ENCODE peak calls at places on chromosomes 12 and 14, in five cellular contexts. One of them, this sample, is unnamed.
A peak's percentile ranks its signal among the peaks of the same experiment; 100 is the strongest.

GRCh38 chr12:12008232-12008850 is 62.4 kb upstream of the BCL2L14 start:
- DNase-seq in WTC11: peak; percentile 52
- DNase-seq in left lung: no peak
- DNase-seq in AG09309: no peak
- DNase-seq in CD4-positive, alpha-beta T cell: peak; percentile 44
- DNase-seq in this sample: no peak

GRCh38 chr12:123715151-123715676 is 3.1 kb downstream of the ATP6V0A2 start:
- DNase-seq in WTC11: no peak
- DNase-seq in left lung: no peak
- DNase-seq in AG09309: no peak
- DNase-seq in CD4-positive, alpha-beta T cell: no peak
- DNase-seq in this sample: no peak

GRCh38 chr12:87952850-87953249 is 76.4 kb downstream of the C12orf50 start:
- DNase-seq in WTC11: no peak
- DNase-seq in left lung: no peak
- DNase-seq in AG09309: no peak
- DNase-seq in CD4-positive, alpha-beta T cell: no peak
- DNase-seq in this sample: no peak

GRCh38 chr12:108446766-108447165 is 68.3 kb upstream of the FICD start:
- DNase-seq in WTC11: no peak
- DNase-seq in left lung: no peak
- DNase-seq in AG09309: peak; percentile 32
- DNase-seq in CD4-positive, alpha-beta T cell: no peak
- DNase-seq in this sample: no peak

GRCh38 chr14:65255029-65255545 is 152.8 kb upstream of the MAX start:
- DNase-seq in WTC11: no peak
- DNase-seq in left lung: no peak
- DNase-seq in AG09309: no peak
- DNase-seq in CD4-positive, alpha-beta T cell: no peak
- DNase-seq in this sample: no peak

GRCh38 chr12:77724367-77724957 is 106.2 kb upstream of the NAV3 start:
- DNase-seq in WTC11: no peak
- DNase-seq in left lung: no peak
- DNase-seq in AG09309: peak; percentile 13
- DNase-seq in CD4-positive, alpha-beta T cell: no peak
- DNase-seq in this sample: no peak

GRCh38 chr14:102757646-102758045 is 19.6 kb upstream of the TRAF3 start:
- DNase-seq in WTC11: no peak
- DNase-seq in left lung: no peak
- DNase-seq in AG09309: no peak
- DNase-seq in CD4-positive, alpha-beta T cell: no peak
- DNase-seq in this sample: no peak

GRCh38 chr14:63248211-63248610 is 44.0 kb downstream of the RHOJ start:
- DNase-seq in WTC11: no peak
- DNase-seq in left lung: no peak
- DNase-seq in AG09309: no peak
- DNase-seq in CD4-positive, alpha-beta T cell: no peak
- DNase-seq in this sample: no peak

GRCh38 chr14:84750763-84751554 is 779.0 kb upstream of the FLRT2 start:
- DNase-seq in WTC11: no peak
- DNase-seq in left lung: no peak
- DNase-seq in AG09309: no peak
- DNase-seq in CD4-positive, alpha-beta T cell: no peak
- DNase-seq in this sample: no peak

GRCh38 chr14:49961270-49962222 is 68.7 kb downstream of the ARF6 start:
- DNase-seq in WTC11: no peak
- DNase-seq in left lung: no peak
- DNase-seq in AG09309: no peak
- DNase-seq in CD4-positive, alpha-beta T cell: no peak
- DNase-seq in this sample: no peak

GRCh38 chr12:113403435-113404415 is at the start of gene SDS:
- DNase-seq in WTC11: no peak
- DNase-seq in left lung: peak; percentile 70
- DNase-seq in AG09309: no peak
- DNase-seq in CD4-positive, alpha-beta T cell: no peak
- DNase-seq in this sample: peak; percentile 31

GRCh38 chr14:37597538-37598084 is 2.2 kb downstream of the TTC6 start:
- DNase-seq in WTC11: peak; percentile 72
- DNase-seq in left lung: peak; percentile 47
- DNase-seq in AG09309: no peak
- DNase-seq in CD4-positive, alpha-beta T cell: no peak
- DNase-seq in this sample: peak; percentile 69
- TF ChIP-seq CTCF in WTC11: peak; percentile 58
- TF ChIP-seq CTCF in left lung: no peak
- TF ChIP-seq CTCF in AG09309: peak; percentile 46
- TF ChIP-seq CTCF in CD4-positive, alpha-beta T cell: no peak
- TF ChIP-seq CTCF in this sample: no peak

DNA sequence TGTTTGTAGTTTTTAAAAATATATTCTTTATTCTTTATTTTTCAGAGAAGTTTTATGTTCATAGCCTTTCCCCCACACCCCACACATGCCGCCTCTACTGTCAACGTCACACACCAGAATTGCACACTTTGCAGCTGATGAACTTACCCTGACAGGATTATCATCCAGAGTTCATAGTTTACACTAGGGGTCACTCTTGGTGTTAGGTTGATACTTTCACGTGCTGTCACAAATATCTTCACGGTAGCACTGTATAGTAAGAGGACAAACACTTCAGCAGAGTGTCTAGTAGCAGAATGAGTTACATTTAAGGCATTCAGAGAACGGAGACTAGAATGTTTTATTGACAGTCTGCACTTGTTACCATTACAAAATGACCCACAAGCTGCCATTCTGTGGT is 5.2 kb downstream of the DPPA3 start:
- DNase-seq in WTC11: no peak
- DNase-seq in left lung: no peak
- DNase-seq in AG09309: no peak
- DNase-seq in CD4-positive, alpha-beta T cell: no peak
- DNase-seq in this sample: no peak
- TF ChIP-seq CTCF in WTC11: no peak
- TF ChIP-seq CTCF in left lung: no peak
- TF ChIP-seq CTCF in AG09309: no peak
- TF ChIP-seq CTCF in CD4-positive, alpha-beta T cell: no peak
- TF ChIP-seq CTCF in this sample: no peak

GRCh38 chr14:22164616-22165015 is 424.4 kb downstream of the DAD1 start:
- DNase-seq in WTC11: no peak
- DNase-seq in left lung: no peak
- DNase-seq in AG09309: no peak
- DNase-seq in CD4-positive, alpha-beta T cell: no peak
- DNase-seq in this sample: no peak

GRCh38 chr14:22163051-22163450 is 426.0 kb downstream of the DAD1 start:
- DNase-seq in WTC11: no peak
- DNase-seq in left lung: no peak
- DNase-seq in AG09309: no peak
- DNase-seq in CD4-positive, alpha-beta T cell: no peak
- DNase-seq in this sample: no peak

DNA sequence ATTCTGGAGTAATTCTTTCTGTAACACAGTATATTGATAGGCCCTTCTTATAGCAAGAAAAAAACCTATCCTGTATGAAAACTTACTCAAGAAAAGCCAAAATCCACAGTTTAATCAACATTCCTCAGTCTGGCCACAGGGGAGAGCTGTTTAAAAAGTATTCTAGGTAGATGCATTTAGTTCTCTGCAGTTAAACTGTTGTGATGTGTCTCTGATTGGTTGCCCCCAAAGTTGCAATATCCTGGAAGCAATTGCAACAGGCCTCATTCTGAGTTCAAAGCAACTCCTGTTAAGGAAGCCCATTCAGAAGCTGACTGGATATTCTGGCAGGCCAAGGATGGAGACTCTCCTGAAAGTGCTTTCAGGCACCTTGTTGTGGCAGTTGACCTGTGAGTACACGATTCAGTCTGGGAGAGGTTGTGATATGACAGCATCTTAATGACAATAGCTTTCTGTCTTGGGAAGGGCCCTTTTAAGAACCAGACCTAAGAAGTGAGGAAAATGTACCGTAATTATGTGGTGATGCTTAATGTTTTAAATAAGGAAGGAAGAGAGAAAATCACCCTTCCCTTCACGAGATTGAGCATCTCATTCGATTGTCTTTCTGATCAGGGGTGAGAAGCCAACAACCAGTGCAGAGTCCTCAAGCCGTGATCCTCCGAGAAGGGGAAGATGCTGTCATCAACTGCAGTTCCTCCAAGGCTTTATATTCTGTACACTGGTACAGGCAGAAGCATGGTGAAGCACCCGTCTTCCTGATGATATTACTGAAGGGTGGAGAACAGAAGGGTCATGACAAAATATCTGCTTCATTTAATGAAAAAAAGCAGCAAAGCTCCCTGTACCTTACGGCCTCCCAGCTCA is 420.7 kb downstream of the DAD1 start:
- DNase-seq in WTC11: no peak
- DNase-seq in left lung: no peak
- DNase-seq in AG09309: no peak
- DNase-seq in CD4-positive, alpha-beta T cell: no peak
- DNase-seq in this sample: no peak
- TF ChIP-seq CTCF in WTC11: no peak
- TF ChIP-seq CTCF in left lung: no peak
- TF ChIP-seq CTCF in AG09309: no peak
- TF ChIP-seq CTCF in CD4-positive, alpha-beta T cell: no peak
- TF ChIP-seq CTCF in this sample: no peak

GRCh38 chr12:106736051-106736957 is 38.2 kb upstream of the RIC8B start:
- DNase-seq in WTC11: no peak
- DNase-seq in left lung: no peak
- DNase-seq in AG09309: peak; percentile 4
- DNase-seq in CD4-positive, alpha-beta T cell: no peak
- DNase-seq in this sample: no peak
- TF ChIP-seq CTCF in WTC11: no peak
- TF ChIP-seq CTCF in left lung: no peak
- TF ChIP-seq CTCF in AG09309: peak; percentile 19
- TF ChIP-seq CTCF in CD4-positive, alpha-beta T cell: no peak
- TF ChIP-seq CTCF in this sample: no peak

GRCh38 chr14:76352639-76353281 is 23.2 kb upstream of the ESRRB start:
- DNase-seq in WTC11: peak; percentile 88
- DNase-seq in left lung: no peak
- DNase-seq in AG09309: no peak
- DNase-seq in CD4-positive, alpha-beta T cell: peak; percentile 36
- DNase-seq in this sample: peak; percentile 52
- TF ChIP-seq CTCF in WTC11: peak; percentile 64
- TF ChIP-seq CTCF in left lung: peak; percentile 77
- TF ChIP-seq CTCF in AG09309: peak; percentile 73
- TF ChIP-seq CTCF in CD4-positive, alpha-beta T cell: peak; percentile 74
- TF ChIP-seq CTCF in this sample: peak; percentile 74